ENCODE peak calls at places on chromosome 4, in six cellular contexts. A is endothelial cell; W is PC-3; C is HEK293T; G is central memory CD4-positive, alpha-beta T cell; D is mesothelial cell of epicardium. I is an unnamed sample.

GRCh38 chr4:113587640-113588275 is 173.8 kb downstream of the CAMK2D start:
- DNase-seq in A (no peak), W (no peak), C (no peak), G (no peak), D (no peak), I (no peak)

GRCh38 chr4:31085736-31086135 is 365.6 kb downstream of the PCDH7 start:
- DNase-seq in A (no peak), W (no peak), C (no peak), G (no peak), D (no peak), I (no peak)

GRCh38 chr4:10611673-10612072 is 72.9 kb downstream of the CLNK start:
- DNase-seq in A (peak), W (peak), C (no peak), G (no peak), D (no peak), I (no peak)

GRCh38 chr4:86855572-86855971 is 6.4 kb upstream of the SLC10A6 start:
- DNase-seq in A (no peak), W (peak), C (no peak), G (no peak), D (no peak), I (no peak)

GRCh38 chr4:174118171-174118570 is 165.3 kb downstream of the FBXO8 start:
- DNase-seq in A (no peak), W (no peak), C (no peak), G (no peak), D (no peak), I (no peak)

GRCh38 chr4:21656832-21657231 is 291.7 kb downstream of the KCNIP4 start:
- DNase-seq in A (no peak), W (peak), C (no peak), G (no peak), D (no peak), I (no peak)

GRCh38 chr4:96670381-96670780 is 830.5 kb downstream of the PDHA2 start:
- DNase-seq in A (no peak), W (no peak), C (no peak), G (no peak), D (no peak), I (no peak)

GRCh38 chr4:152255437-152255836 is 280.5 kb downstream of the FBXW7 start:
- DNase-seq in A (no peak), W (peak), C (no peak), G (peak), D (no peak), I (no peak)

GRCh38 chr4:73730854-73731253 is 9.5 kb upstream of the CXCL8 start:
- DNase-seq in A (no peak), W (no peak), C (no peak), G (no peak), D (no peak), I (no peak)

GRCh38 chr4:113869743-113870375 is 108.3 kb upstream of the CAMK2D start:
- DNase-seq in A (no peak), W (peak), C (no peak), G (no peak), D (no peak), I (no peak)

I was measured in NCI-H526.